ENCODE peak calls at places on chromosome 3, in five cellular contexts. E is cardiac muscle cell; V is lower lobe of right lung; Y is CD8-positive, alpha-beta T cell; F is BJ. O is an unnamed sample.

GRCh38 chr3:124660606-124661005 is 69.6 kb upstream of the UMPS start:
- DNase-seq in E (no peak), V (no peak), Y (no peak), F (no peak), O (no peak)

GRCh38 chr3:105967117-105967516 is 98.3 kb upstream of the CBLB start:
- DNase-seq in E (no peak), V (no peak), Y (no peak), F (peak; percentile 19), O (peak; percentile 63)

GRCh38 chr3:100277255-100277800 is 16.5 kb downstream of the TBC1D23 start:
- DNase-seq in E (no peak), V (no peak), Y (no peak), F (no peak), O (no peak)

GRCh38 chr3:43015572-43016512 is 36.7 kb downstream of the GASK1A start:
- DNase-seq in E (no peak), V (no peak), Y (no peak), F (no peak), O (no peak)

GRCh38 chr3:127455541-127456450 is 134.7 kb downstream of the TPRA1 start:
- DNase-seq in E (peak; percentile 86), V (peak; percentile 72), Y (peak; percentile 26), F (no peak), O (peak; percentile 21)

GRCh38 chr3:154122096-154122911 is 1.1 kb downstream of the ARHGEF26 start:
- DNase-seq in E (peak; percentile 20), V (peak; percentile 49), Y (no peak), F (no peak), O (no peak)

GRCh38 chr3:57770121-57770828 is 14.2 kb downstream of the SLMAP start:
- DNase-seq in E (no peak), V (no peak), Y (no peak), F (no peak), O (no peak)

GRCh38 chr3:42031808-42032475 is 59.2 kb upstream of the TRAK1 start:
- DNase-seq in E (peak; percentile 80), V (no peak), Y (no peak), F (no peak), O (peak; percentile 85)

GRCh38 chr3:47664519-47664918 is 85.9 kb upstream of the CSPG5 start:
- DNase-seq in E (peak; percentile 2), V (no peak), Y (no peak), F (no peak), O (peak; percentile 26)

GRCh38 chr3:197408177-197408957 is 110.0 kb upstream of the DLG1 start:
- DNase-seq in E (peak; percentile 20), V (no peak), Y (no peak), F (no peak), O (no peak)

GRCh38 chr3:46580675-46581074 is 14.6 kb upstream of the LRRC2 start:
- DNase-seq in E (no peak), V (no peak), Y (no peak), F (no peak), O (no peak)
- H3K36me3 ChIP-seq in E (no peaks in the 10 kb centered on the region), V (no peaks in the 10 kb centered on the region), Y (no peaks in the 10 kb centered on the region), F (no peaks in the 10 kb centered on the region), O (no peaks in the 10 kb centered on the region)

DNA sequence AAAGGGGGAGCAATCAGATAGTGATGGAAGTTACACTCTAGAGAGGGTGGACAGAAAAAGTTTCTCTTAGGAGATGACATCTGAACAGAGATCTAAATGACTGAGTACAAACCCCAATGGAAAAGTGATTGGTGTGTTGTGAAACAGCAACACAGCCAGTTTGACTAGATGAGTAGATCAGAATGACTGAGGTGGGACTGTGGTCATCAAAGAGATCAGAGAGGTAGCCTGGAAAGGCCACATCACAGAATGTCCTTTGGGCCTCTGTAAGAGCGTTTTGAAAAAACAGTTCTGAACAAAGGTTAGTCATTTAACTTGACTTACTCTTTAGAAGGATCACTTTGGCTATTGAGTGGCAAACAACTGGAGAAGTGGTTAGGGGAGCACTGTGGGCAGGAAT is 10.6 kb downstream of the LRRC58 start:
- DNase-seq in E (no peak), V (no peak), Y (no peak), F (no peak), O (no peak)
- H3K36me3 ChIP-seq in E (peaks cover 8% of the 10 kb centered on the region), V (peaks cover 19% of the 10 kb centered on the region), Y (peaks cover 6% of the 10 kb centered on the region), F (no peaks in the 10 kb centered on the region), O (peaks cover 5% of the 10 kb centered on the region)

GRCh38 chr3:22366781-22367180 is 615.8 kb upstream of the ZNF385D start:
- DNase-seq in E (no peak), V (no peak), Y (no peak), F (no peak), O (no peak)
- H3K36me3 ChIP-seq in E (no peaks in the 10 kb centered on the region), V (no peaks in the 10 kb centered on the region), Y (no peaks in the 10 kb centered on the region), F (no peaks in the 10 kb centered on the region), O (no peaks in the 10 kb centered on the region)

DNA sequence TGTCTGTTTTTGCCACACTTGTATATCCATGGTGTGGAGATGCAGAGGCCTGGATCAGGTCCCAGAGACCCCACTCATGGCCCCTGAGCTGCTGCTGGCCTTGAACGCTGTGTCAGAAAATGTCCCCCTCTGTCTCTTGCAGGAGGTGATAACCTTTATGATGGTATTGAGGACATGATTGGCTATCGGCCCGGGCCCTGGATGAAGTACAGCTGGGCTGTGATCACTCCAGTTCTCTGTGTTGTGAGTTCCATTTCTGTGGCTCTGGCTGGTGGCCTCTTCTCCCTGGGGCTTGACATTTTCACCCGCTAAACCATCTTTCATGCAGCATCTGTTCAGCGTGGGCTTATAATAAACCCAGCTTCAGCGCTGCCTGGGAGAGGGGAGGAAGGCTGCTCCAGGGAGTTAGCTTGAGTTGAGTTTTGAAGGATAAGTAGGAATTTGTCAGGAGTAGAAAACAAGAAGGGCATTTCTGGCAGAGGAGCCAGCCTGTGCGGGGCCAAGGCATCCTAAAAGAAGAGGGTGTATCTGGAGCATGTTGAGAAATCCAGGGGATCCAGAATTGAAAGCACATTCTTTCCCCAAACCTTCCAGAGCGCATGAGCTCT is 61.1 kb downstream of the GRIP2 start:
- DNase-seq in E (no peak), V (peak; percentile 20), Y (no peak), F (no peak), O (no peak)
- H3K36me3 ChIP-seq in E (no peaks in the 10 kb centered on the region), V (peaks cover 96% of the 10 kb centered on the region), Y (peaks cover 64% of the 10 kb centered on the region), F (peaks cover 67% of the 10 kb centered on the region), O (peaks cover 8% of the 10 kb centered on the region)

DNA sequence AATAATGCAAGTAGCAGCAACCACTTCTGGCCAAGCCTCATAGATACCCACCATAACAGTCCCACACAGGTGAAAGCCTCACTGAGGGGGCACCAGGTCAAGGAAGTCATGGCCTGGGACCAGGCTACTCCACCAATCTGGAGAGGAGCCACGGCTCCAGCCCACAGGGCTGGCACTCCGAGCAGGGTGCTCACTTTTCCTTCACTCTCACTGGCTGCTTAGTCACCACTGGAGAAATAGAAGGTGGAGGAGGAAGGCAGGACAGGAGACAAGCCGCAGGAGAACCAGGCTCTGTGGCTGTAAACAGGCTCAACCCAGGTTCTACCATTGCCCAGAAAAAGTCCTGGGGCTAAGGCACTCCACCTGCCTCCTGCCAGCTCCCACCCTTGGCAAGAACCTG is 1.2 kb downstream of the USP19 start:
- DNase-seq in E (no peak), V (no peak), Y (no peak), F (no peak), O (peak; percentile 16)
- H3K36me3 ChIP-seq in E (peaks cover 55% of the 10 kb centered on the region), V (peaks cover 84% of the 10 kb centered on the region), Y (peaks cover 43% of the 10 kb centered on the region), F (peaks cover 65% of the 10 kb centered on the region), O (peaks cover 48% of the 10 kb centered on the region)

O was measured in astrocyte.